ENCODE peak calls at places on chromosome 1, in five cellular contexts. One of them, this sample, is unnamed.

GRCh38 chr1:218558411-218558810 is 213.3 kb downstream of the TGFB2 start:
- DNase-seq in HepG2: no peak
- DNase-seq in neural progenitor cell: no peak
- DNase-seq in mammary epithelial cell: no peak
- DNase-seq in fibroblast of lung: no peak
- DNase-seq in this sample: no peak

GRCh38 chr1:213987876-213988638 is at the start of gene PROX1:
- DNase-seq in HepG2: peak
- DNase-seq in neural progenitor cell: peak
- DNase-seq in mammary epithelial cell: peak
- DNase-seq in fibroblast of lung: peak
- DNase-seq in this sample: peak

GRCh38 chr1:81584398-81584797 is 216.3 kb upstream of the ADGRL2 start:
- DNase-seq in HepG2: no peak
- DNase-seq in neural progenitor cell: no peak
- DNase-seq in mammary epithelial cell: no peak
- DNase-seq in fibroblast of lung: no peak
- DNase-seq in this sample: no peak

GRCh38 chr1:178578541-178578940 is 65.6 kb downstream of the TEX35 start:
- DNase-seq in HepG2: no peak
- DNase-seq in neural progenitor cell: no peak
- DNase-seq in mammary epithelial cell: no peak
- DNase-seq in fibroblast of lung: no peak
- DNase-seq in this sample: no peak

GRCh38 chr1:233300326-233300725 is 4.8 kb upstream of the PCNX2 start:
- DNase-seq in HepG2: no peak
- DNase-seq in neural progenitor cell: no peak
- DNase-seq in mammary epithelial cell: no peak
- DNase-seq in fibroblast of lung: peak
- DNase-seq in this sample: no peak

GRCh38 chr1:84668185-84668584 is 22.1 kb downstream of the SSX2IP start:
- DNase-seq in HepG2: peak
- DNase-seq in neural progenitor cell: peak
- DNase-seq in mammary epithelial cell: no peak
- DNase-seq in fibroblast of lung: no peak
- DNase-seq in this sample: no peak

GRCh38 chr1:226201029-226201593 is 14.6 kb upstream of the ACBD3 start:
- DNase-seq in HepG2: no peak
- DNase-seq in neural progenitor cell: peak
- DNase-seq in mammary epithelial cell: no peak
- DNase-seq in fibroblast of lung: no peak
- DNase-seq in this sample: no peak

GRCh38 chr1:165116732-165117131 is 239.8 kb downstream of the LMX1A start:
- DNase-seq in HepG2: no peak
- DNase-seq in neural progenitor cell: no peak
- DNase-seq in mammary epithelial cell: peak
- DNase-seq in fibroblast of lung: peak
- DNase-seq in this sample: no peak

GRCh38 chr1:178093150-178093957 is 550 bp upstream of the RASAL2 start:
- DNase-seq in HepG2: peak
- DNase-seq in neural progenitor cell: peak
- DNase-seq in mammary epithelial cell: peak
- DNase-seq in fibroblast of lung: peak
- DNase-seq in this sample: peak

GRCh38 chr1:18882511-18882910 is 19.8 kb downstream of the ALDH4A1 start:
- DNase-seq in HepG2: no peak
- DNase-seq in neural progenitor cell: no peak
- DNase-seq in mammary epithelial cell: no peak
- DNase-seq in fibroblast of lung: peak
- DNase-seq in this sample: no peak

DNA sequence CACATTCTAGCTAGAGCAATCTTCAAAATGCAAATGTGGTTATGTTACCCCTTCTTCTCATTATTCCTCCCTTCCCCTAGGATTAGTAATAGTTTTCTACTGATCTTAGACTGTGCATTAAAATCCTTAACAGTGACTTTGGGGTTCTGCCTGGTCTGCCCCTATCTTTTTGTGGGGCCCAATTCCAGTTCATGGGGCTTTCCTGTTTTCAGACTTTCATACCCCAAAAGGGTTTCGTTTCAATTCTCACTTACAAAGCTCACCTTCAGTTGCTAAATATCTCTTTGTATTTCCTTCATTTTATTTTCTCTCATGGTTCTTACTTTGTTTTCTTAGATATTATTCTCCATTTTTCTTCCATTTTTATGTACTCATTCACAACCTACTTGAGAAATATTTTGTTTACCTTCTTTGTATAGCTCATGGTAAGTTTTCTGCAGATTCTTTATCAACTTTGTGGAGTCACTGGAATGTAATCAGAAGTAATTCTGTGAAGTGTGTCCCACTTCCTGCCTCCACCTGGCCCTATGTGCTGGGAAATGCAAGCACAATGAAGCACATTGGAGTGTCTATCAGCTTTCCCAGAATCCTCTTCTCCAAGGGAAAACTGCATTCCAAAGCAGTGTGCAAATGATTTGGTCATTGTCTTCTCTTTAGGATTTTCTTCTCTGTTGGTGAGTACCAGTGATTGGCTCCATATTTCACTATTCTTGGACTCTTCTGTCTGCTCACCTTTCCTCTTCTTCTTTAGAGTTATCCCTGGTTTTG is 350.2 kb downstream of the ZNF326 start:
- DNase-seq in HepG2: no peak
- DNase-seq in neural progenitor cell: no peak
- DNase-seq in mammary epithelial cell: no peak
- DNase-seq in fibroblast of lung: no peak
- DNase-seq in this sample: no peak
- H3K4me2 ChIP-seq in HepG2: no peak
- H3K4me2 ChIP-seq in neural progenitor cell: no peak
- H3K4me2 ChIP-seq in mammary epithelial cell: no peak
- H3K4me2 ChIP-seq in fibroblast of lung: no peak
- H3K4me2 ChIP-seq in this sample: no peak

GRCh38 chr1:202205523-202206190 is 12.1 kb downstream of the LGR6 start:
- DNase-seq in HepG2: no peak
- DNase-seq in neural progenitor cell: peak
- DNase-seq in mammary epithelial cell: no peak
- DNase-seq in fibroblast of lung: no peak
- DNase-seq in this sample: no peak
- TF ChIP-seq CTCF in HepG2: peak
- TF ChIP-seq CTCF in neural progenitor cell: peak
- TF ChIP-seq CTCF in mammary epithelial cell: peak
- TF ChIP-seq CTCF in fibroblast of lung: peak
- TF ChIP-seq CTCF in this sample: peak

GRCh38 chr1:98661544-98662353 is at the start of gene SNX7:
- DNase-seq in HepG2: peak
- DNase-seq in neural progenitor cell: peak
- DNase-seq in mammary epithelial cell: peak
- DNase-seq in fibroblast of lung: peak
- DNase-seq in this sample: peak
- H3K4me2 ChIP-seq in HepG2: peak
- H3K4me2 ChIP-seq in neural progenitor cell: peak
- H3K4me2 ChIP-seq in mammary epithelial cell: peak
- H3K4me2 ChIP-seq in fibroblast of lung: peak
- H3K4me2 ChIP-seq in this sample: peak

DNA sequence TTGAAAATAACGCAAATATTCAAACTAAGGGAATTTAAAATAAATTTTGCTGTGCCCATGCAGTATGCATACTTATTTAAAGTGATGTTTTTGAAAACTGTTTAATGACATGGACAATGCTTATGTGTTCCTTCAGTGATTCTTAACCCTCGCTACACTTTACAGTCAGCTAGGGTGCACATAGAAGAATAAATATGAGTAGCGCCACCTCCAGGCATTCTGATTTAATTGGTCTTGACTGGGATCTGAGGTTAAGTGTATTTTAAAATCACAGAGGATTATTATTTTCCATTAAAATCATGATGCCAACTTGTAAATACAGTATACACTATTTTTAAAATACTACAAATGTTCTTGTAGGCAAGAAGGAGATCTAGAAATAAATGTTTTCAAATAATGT is 373.5 kb upstream of the ADGRL4 start:
- DNase-seq in HepG2: no peak
- DNase-seq in neural progenitor cell: no peak
- DNase-seq in mammary epithelial cell: no peak
- DNase-seq in fibroblast of lung: no peak
- DNase-seq in this sample: no peak
- TF ChIP-seq CTCF in HepG2: no peak
- TF ChIP-seq CTCF in neural progenitor cell: peak
- TF ChIP-seq CTCF in mammary epithelial cell: peak
- TF ChIP-seq CTCF in fibroblast of lung: no peak
- TF ChIP-seq CTCF in this sample: peak

GRCh38 chr1:201506092-201506491 is 831 bp downstream of the CSRP1 start:
- DNase-seq in HepG2: no peak
- DNase-seq in neural progenitor cell: no peak
- DNase-seq in mammary epithelial cell: no peak
- DNase-seq in fibroblast of lung: no peak
- DNase-seq in this sample: no peak
- H3K4me2 ChIP-seq in HepG2: peak
- H3K4me2 ChIP-seq in neural progenitor cell: peak
- H3K4me2 ChIP-seq in mammary epithelial cell: peak
- H3K4me2 ChIP-seq in fibroblast of lung: peak
- H3K4me2 ChIP-seq in this sample: peak

GRCh38 chr1:41513388-41513745 is 28.9 kb upstream of the EDN2 start:
- DNase-seq in HepG2: no peak
- DNase-seq in neural progenitor cell: peak
- DNase-seq in mammary epithelial cell: no peak
- DNase-seq in fibroblast of lung: no peak
- DNase-seq in this sample: peak
- TF ChIP-seq CTCF in HepG2: peak
- TF ChIP-seq CTCF in neural progenitor cell: peak
- TF ChIP-seq CTCF in mammary epithelial cell: peak
- TF ChIP-seq CTCF in fibroblast of lung: peak
- TF ChIP-seq CTCF in this sample: peak

DNA sequence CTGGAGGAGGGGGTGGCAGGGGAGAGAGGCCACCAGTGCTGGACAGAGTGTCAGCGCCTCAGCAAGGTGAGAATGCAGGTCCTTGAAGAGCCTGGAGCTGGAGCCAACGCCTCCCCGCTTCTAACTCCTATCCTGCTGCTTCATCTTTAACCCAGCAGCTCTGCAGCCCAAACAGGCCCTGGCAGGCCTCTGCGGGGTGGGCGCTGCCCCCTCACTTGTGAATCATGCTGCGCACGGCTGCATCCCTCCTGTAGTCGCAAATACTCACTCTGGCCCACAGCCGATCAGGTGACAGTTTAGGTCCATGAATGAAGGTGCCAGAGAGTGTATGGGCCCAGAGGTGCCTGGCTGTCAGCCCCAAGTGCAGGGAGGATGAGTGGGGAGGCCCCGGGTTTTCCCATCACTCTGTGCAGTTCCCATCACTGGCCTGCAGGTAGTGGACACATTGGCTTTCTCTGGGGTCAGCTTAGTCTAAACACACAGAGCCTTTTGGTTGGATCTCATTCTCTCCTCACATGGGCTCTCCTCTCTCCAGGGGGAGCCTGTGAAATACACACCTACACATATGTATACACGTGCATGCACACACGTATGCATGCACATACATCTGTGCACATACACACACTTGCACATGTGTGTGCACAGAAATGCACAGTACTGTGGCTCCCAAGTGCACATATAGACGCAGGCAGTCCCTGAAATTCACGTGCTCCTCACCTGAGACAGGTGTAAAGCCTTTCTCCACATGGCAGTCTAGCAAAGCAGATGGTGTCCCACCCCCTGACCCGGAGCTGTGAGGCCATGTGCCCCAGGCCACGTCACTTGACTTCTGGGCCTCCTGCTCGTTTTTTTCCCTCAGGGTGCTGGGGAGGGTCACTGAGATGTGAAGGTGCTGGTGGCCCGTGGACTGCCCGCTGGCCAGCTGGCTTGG is 52.0 kb downstream of the TRIM11 start:
- DNase-seq in HepG2: no peak
- DNase-seq in neural progenitor cell: no peak
- DNase-seq in mammary epithelial cell: peak
- DNase-seq in fibroblast of lung: no peak
- DNase-seq in this sample: no peak
- H3K4me2 ChIP-seq in HepG2: no peak
- H3K4me2 ChIP-seq in neural progenitor cell: no peak
- H3K4me2 ChIP-seq in mammary epithelial cell: peak
- H3K4me2 ChIP-seq in fibroblast of lung: no peak
- H3K4me2 ChIP-seq in this sample: no peak

GRCh38 chr1:116986531-116987255 is 14.9 kb upstream of the CD101 start:
- DNase-seq in HepG2: no peak
- DNase-seq in neural progenitor cell: peak
- DNase-seq in mammary epithelial cell: no peak
- DNase-seq in fibroblast of lung: no peak
- DNase-seq in this sample: no peak
- TF ChIP-seq CTCF in HepG2: no peak
- TF ChIP-seq CTCF in neural progenitor cell: no peak
- TF ChIP-seq CTCF in mammary epithelial cell: no peak
- TF ChIP-seq CTCF in fibroblast of lung: no peak
- TF ChIP-seq CTCF in this sample: peak

DNA sequence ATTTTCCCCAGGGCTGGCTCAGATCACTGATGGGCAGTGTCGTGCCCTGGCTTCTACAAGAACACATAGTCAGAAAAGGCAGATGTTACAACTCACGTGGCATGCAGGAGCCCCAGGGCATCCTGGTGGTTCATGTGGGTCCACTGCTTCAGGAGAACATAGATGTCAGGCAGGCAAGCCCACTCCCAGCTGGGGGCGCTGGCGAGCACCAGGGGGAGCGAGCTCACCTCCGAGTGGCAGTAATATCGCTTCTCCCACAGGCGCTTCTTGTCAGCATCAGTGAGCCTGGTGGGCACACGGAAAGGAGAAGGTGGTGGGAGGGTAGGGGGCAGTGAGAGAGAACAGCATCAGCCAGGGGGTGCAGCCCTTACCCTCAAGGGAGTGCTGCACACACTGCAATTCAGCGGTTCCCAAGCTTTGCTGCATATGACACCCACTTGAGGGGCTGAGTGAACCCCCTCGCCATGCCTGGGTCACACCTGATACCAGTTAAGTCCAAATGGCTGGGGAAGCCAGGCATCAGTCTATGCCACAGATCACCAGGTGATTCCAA is 34.3 kb upstream of the PPP1R15B start:
- DNase-seq in HepG2: peak
- DNase-seq in neural progenitor cell: peak
- DNase-seq in mammary epithelial cell: no peak
- DNase-seq in fibroblast of lung: no peak
- DNase-seq in this sample: peak
- H3K4me2 ChIP-seq in HepG2: no peak
- H3K4me2 ChIP-seq in neural progenitor cell: no peak
- H3K4me2 ChIP-seq in mammary epithelial cell: no peak
- H3K4me2 ChIP-seq in fibroblast of lung: no peak
- H3K4me2 ChIP-seq in this sample: no peak

GRCh38 chr1:8567146-8567545 is 249.2 kb downstream of the SLC45A1 start:
- DNase-seq in HepG2: peak
- DNase-seq in neural progenitor cell: no peak
- DNase-seq in mammary epithelial cell: no peak
- DNase-seq in fibroblast of lung: no peak
- DNase-seq in this sample: no peak
- TF ChIP-seq CTCF in HepG2: no peak
- TF ChIP-seq CTCF in neural progenitor cell: no peak
- TF ChIP-seq CTCF in mammary epithelial cell: no peak
- TF ChIP-seq CTCF in fibroblast of lung: no peak
- TF ChIP-seq CTCF in this sample: no peak

This sample was measured in H1.